ENCODE peak calls at places on chromosomes 6 and 20, in eight cellular contexts. R, T, Q, M, S, D, V and K are unnamed samples.

GRCh38 chr6:90168693-90169131 is 127.9 kb downstream of the BACH2 start:
- DNase-seq in R (no peak), T (no peak), Q (no peak), M (no peak), S (no peak), D (no peak), V (no peak), K (no peak)

GRCh38 chr20:58692579-58693225 is at the start of gene NPEPL1:
- DNase-seq in R (peak; percentile 75), T (peak; percentile 38), Q (peak; percentile 78), M (peak; percentile 50), S (peak; percentile 44), D (peak; percentile 79), V (peak; percentile 81), K (peak; percentile 81)

GRCh38 chr20:48051810-48052491 is 266.7 kb upstream of the SULF2 start:
- DNase-seq in R (no peak), T (no peak), Q (peak; percentile 71), M (no peak), S (no peak), D (peak; percentile 90), V (no peak), K (no peak)

GRCh38 chr6:19691465-19692167 is 145.6 kb upstream of the ID4 start:
- DNase-seq in R (no peak), T (no peak), Q (no peak), M (no peak), S (no peak), D (no peak), V (peak; percentile 84), K (peak; percentile 57)

GRCh38 chr6:163585932-163586437 is 171.5 kb downstream of the QKI start:
- DNase-seq in R (peak; percentile 65), T (no peak), Q (peak; percentile 77), M (peak; percentile 49), S (no peak), D (peak; percentile 78), V (no peak), K (no peak)

GRCh38 chr6:140071115-140071514 is 696.7 kb upstream of the CITED2 start:
- DNase-seq in R (no peak), T (no peak), Q (no peak), M (no peak), S (peak; percentile 26), D (no peak), V (no peak), K (no peak)

GRCh38 chr6:56329296-56330050 is 82.1 kb upstream of the COL21A1 start:
- DNase-seq in R (no peak), T (no peak), Q (no peak), M (no peak), S (no peak), D (no peak), V (no peak), K (no peak)

GRCh38 chr6:45838486-45838885 is 177.2 kb downstream of the CLIC5 start:
- DNase-seq in R (no peak), T (no peak), Q (no peak), M (no peak), S (no peak), D (no peak), V (no peak), K (no peak)

DNA sequence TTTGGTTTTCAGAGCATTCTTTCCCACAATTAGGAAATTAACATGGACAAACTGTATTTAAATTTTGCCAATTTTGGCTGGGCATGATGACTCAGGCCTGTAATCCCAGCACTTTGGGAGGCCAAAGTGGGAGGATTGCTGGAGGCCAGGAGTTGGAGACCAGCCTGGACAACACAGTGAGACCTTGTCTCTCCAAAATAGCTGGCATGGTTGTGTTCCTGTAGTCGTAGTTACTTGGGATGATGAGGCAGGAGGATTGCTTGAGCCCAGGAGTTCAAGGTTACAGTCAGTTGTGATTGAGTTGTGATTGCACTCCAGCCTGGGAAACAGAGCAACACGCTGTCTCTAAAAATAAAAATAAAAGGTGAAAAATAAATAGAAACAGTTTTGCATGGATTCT is 15.0 kb downstream of the PANK2 start:
- DNase-seq in R (no peak), T (no peak), Q (peak; percentile 45), M (no peak), S (no peak), D (no peak), V (no peak), K (no peak)
- H3K4me1 ChIP-seq in R (peaks cover 77% of the 10 kb centered on the region), T (peaks cover 22% of the 10 kb centered on the region), Q (peaks cover 39% of the 10 kb centered on the region), M (peaks cover 80% of the 10 kb centered on the region), S (no peaks in the 10 kb centered on the region), D (peaks cover 31% of the 10 kb centered on the region), V (no peaks in the 10 kb centered on the region), K (peaks cover 5% of the 10 kb centered on the region)

DNA sequence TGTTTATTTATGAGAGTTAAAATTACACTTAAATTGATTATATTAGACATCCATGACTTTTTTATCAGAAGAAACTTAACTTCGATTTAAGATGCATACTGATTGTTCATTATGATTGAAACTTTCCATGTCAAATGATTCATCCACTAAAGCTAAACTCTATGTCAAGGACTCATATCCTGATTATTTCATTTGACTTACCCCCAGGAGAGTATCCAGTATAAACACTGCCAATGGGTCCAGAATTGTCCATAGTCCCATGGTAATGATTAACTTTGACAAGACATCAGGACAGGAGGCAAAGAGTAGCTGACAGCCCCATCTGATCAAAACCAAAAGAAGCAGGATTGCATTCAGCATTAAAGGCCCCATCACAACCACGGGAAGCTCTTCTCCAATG is 709.9 kb downstream of the TFAP2A start:
- DNase-seq in R (no peak), T (no peak), Q (no peak), M (no peak), S (no peak), D (no peak), V (no peak), K (no peak)
- H3K4me3 ChIP-seq in R (no peak overlapping the region), T (no peak overlapping the region), Q (no peak overlapping the region), M (no peak overlapping the region), S (no peak overlapping the region), D (no peak overlapping the region), V (no peak overlapping the region), K (no peak overlapping the region)

DNA sequence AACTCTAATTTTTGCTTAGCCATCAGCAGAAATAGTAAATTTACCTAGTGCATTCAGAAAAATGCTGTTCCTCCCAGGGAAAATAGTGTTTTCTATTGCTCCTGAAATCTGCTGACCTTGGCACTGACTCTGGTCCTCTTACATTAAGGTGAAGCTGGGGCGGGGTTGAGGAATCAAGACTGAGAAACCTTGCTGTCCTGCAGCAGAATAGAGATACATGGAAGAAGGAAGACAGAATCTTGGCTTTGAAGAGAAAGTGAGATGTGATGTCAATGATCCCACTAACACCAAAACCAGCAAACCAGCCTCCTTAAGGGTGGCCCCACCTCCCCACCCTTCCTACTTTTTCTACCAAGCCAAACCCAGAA is 840 bp upstream of the LY86 start:
- DNase-seq in R (no peak), T (no peak), Q (no peak), M (no peak), S (no peak), D (no peak), V (no peak), K (no peak)
- H3K27ac ChIP-seq in R (peak overlapping the region; percentile 7), T (no peak overlapping the region), Q (no peak overlapping the region), M (peak overlapping the region; percentile 69), S (no peak overlapping the region), D (no peak overlapping the region), V (no peak overlapping the region), K (no peak overlapping the region)

DNA sequence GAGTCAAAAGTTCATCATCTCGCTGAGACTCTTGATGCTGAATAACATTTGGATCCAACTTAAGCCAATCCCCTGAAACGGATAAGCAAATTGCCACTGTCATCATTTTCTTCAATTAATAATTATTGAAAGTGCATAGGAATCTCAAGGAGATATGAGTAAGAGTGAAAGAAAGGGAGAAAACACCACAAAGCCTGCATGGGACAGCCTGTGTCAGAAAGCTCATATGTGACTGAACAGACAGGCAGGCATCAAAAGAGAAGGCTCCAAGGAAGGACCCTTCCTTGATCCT is 13.3 kb downstream of the ATXN1 start:
- DNase-seq in R (no peak), T (no peak), Q (no peak), M (no peak), S (no peak), D (no peak), V (no peak), K (no peak)
- H3K4me1 ChIP-seq in R (peaks cover 87% of the 10 kb centered on the region), T (no peaks in the 10 kb centered on the region), Q (peaks cover 31% of the 10 kb centered on the region), M (peaks cover 83% of the 10 kb centered on the region), S (peaks cover 9% of the 10 kb centered on the region), D (peaks cover 31% of the 10 kb centered on the region), V (no peaks in the 10 kb centered on the region), K (peaks cover 7% of the 10 kb centered on the region)

GRCh38 chr20:36542516-36543186 is 1.3 kb downstream of the MYL9 start:
- DNase-seq in R (no peak), T (no peak), Q (no peak), M (no peak), S (no peak), D (no peak), V (no peak), K (peak; percentile 69)

GRCh38 chr20:36540551-36541211 is 638 bp upstream of the MYL9 start:
- DNase-seq in R (peak; percentile 44), T (no peak), Q (peak; percentile 38), M (peak; percentile 31), S (no peak), D (peak; percentile 84), V (peak; percentile 68), K (no peak)

GRCh38 chr20:36543187-36544133 is 2.1 kb downstream of the MYL9 start:
- DNase-seq in R (peak; percentile 90), T (no peak), Q (peak; percentile 98), M (peak; percentile 91), S (no peak), D (no peak), V (peak; percentile 40), K (peak; percentile 89)

GRCh38 chr20:36542019-36542488 is 735 bp downstream of the MYL9 start:
- DNase-seq in R (no peak), T (no peak), Q (peak; percentile 73), M (peak; percentile 69), S (no peak), D (peak; percentile 84), V (peak; percentile 91), K (peak; percentile 82)

DNA sequence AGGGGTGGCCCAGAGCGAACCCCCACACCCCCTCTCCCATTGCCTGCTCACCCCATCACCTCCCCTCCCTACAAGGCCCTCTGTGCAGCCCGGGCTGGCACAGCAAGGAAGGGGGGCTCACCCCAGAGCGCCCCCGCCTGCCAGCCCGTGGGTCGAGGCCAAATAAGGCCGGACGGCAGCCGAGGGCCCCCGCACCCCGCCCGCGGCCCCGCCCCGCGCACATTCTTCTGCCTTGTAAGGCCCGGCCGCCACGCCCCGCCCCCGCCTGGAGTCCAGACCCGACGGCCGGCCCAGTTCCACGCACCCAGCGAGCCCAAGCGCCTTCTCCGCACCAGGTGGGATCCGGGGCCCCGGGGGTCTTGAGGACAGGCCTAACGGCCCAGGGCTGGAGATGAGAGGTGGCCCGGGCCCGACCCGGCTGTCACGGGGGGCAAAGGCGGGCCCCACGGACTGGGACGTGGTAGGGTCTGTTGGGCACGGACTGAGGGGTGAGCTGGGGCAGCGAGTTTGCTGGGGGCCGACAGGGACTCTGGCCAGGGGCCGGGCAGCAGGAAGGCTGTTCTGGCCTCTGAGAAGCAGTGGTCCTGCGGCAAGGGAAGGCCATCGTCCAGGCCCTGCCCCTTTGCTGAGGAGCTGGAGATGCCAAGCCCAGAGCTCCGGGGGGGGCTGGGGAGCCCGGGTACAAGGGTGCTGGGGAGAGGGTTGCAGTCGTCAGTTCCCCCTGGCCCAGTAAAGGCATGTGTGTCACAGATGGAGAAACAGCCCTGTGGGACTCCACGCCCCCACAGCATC is at the start of gene MYL9:
- DNase-seq in R (peak; percentile 97), T (no peak), Q (peak; percentile 95), M (peak; percentile 94), S (peak; percentile 86), D (peak; percentile 99), V (peak; percentile 88), K (peak; percentile 96)
- H3K4me3 ChIP-seq in R (peak within 1 kb of the TSS; percentile 98), T (no peak within 1 kb of the TSS), Q (peak within 1 kb of the TSS; percentile 71), M (peak within 1 kb of the TSS; percentile 98), S (peak within 1 kb of the TSS; percentile 45), D (peak within 1 kb of the TSS; percentile 48), V (peak within 1 kb of the TSS; percentile 89), K (peak within 1 kb of the TSS; percentile 87)